ENCODE peak calls at places on chromosome 10, in eight cellular contexts. Q, C, T, F, M, W, S and A are unnamed samples.

GRCh38 chr10:101843032-101843991 is at the start of gene KCNIP2:
- DNase-seq in Q (no peak), W (peak), S (peak), T (no peak), C (peak), M (peak), F (peak), A (no peak)

GRCh38 chr10:3850999-3851937 is 66.3 kb upstream of the KLF6 start:
- DNase-seq in F (no peak), M (peak), W (no peak), T (no peak), Q (peak), C (peak), S (no peak), A (peak)

GRCh38 chr10:104037261-104037951 is 48.3 kb downstream of the COL17A1 start:
- DNase-seq in C (no peak), W (no peak), Q (no peak), M (no peak), F (no peak), S (no peak), T (no peak), A (no peak)

GRCh38 chr10:71542476-71542875 is 145.8 kb downstream of the CDH23 start:
- DNase-seq in C (no peak), T (no peak), S (no peak), F (peak), W (no peak), M (no peak), Q (no peak), A (no peak)

GRCh38 chr10:48722153-48722861 is 37.6 kb downstream of the WDFY4 start:
- DNase-seq in W (no peak), F (no peak), M (peak), S (no peak), T (no peak), Q (no peak), C (no peak), A (no peak)

GRCh38 chr10:110444009-110444347 is 53.7 kb upstream of the DUSP5 start:
- DNase-seq in Q (no peak), W (no peak), C (no peak), M (no peak), S (no peak), T (no peak), F (peak), A (no peak)

GRCh38 chr10:99775850-99776249 is 6.6 kb upstream of the ABCC2 start:
- DNase-seq in C (no peak), F (peak), T (no peak), Q (peak), S (no peak), W (no peak), M (peak), A (peak)

GRCh38 chr10:121155742-121156141 is 304.6 kb downstream of the WDR11 start:
- DNase-seq in W (no peak), F (no peak), M (peak), S (no peak), T (no peak), C (no peak), Q (no peak), A (no peak)

GRCh38 chr10:89332092-89332633 is 4.4 kb downstream of the IFIT3 start:
- DNase-seq in S (no peak), M (peak), F (no peak), W (no peak), T (peak), C (peak), Q (no peak), A (peak)

GRCh38 chr10:61136151-61136550 is 192.2 kb upstream of the RHOBTB1 start:
- DNase-seq in M (no peak), W (peak), Q (no peak), S (no peak), F (no peak), T (no peak), C (no peak), A (peak)

GRCh38 chr10:10658157-10658556 is 359.5 kb upstream of the CELF2 start:
- DNase-seq in W (no peak), M (no peak), S (no peak), Q (no peak), F (no peak), T (no peak), C (no peak), A (peak)

GRCh38 chr10:57472823-57473619 is 794.7 kb downstream of the IPMK start:
- DNase-seq in Q (no peak), S (no peak), F (no peak), T (no peak), W (no peak), C (no peak), M (no peak), A (no peak)

GRCh38 chr10:118590334-118590733 is 5.1 kb downstream of the PRLHR start:
- DNase-seq in W (no peak), Q (no peak), S (peak), M (no peak), C (no peak), T (no peak), F (peak), A (peak)

GRCh38 chr10:102540023-102540422 is 36.3 kb downstream of the SUFU start:
- DNase-seq in F (peak), Q (peak), T (no peak), C (peak), S (no peak), M (peak), W (peak), A (peak)

GRCh38 chr10:78903351-78903940 is 165.3 kb upstream of the ZMIZ1 start:
- DNase-seq in Q (no peak), M (no peak), W (no peak), C (no peak), F (no peak), T (no peak), S (no peak), A (no peak)

GRCh38 chr10:113712755-113713154 is 33.0 kb downstream of the CASP7 start:
- DNase-seq in C (no peak), F (no peak), T (no peak), Q (no peak), W (peak), M (no peak), S (peak), A (no peak)

GRCh38 chr10:44725404-44725803 is 185.7 kb upstream of the TMEM72 start:
- DNase-seq in F (no peak), T (peak), W (no peak), M (no peak), Q (no peak), S (no peak), C (peak), A (peak)

GRCh38 chr10:67224553-67224952 is 298.7 kb downstream of the LRRTM3 start:
- DNase-seq in Q (no peak), S (no peak), F (no peak), M (no peak), C (no peak), W (no peak), T (no peak), A (no peak)

GRCh38 chr10:85734791-85735190 is 631.8 kb downstream of the GRID1 start:
- DNase-seq in T (no peak), F (no peak), M (no peak), S (no peak), Q (no peak), C (no peak), W (no peak), A (no peak)

GRCh38 chr10:8912108-8912507 is 857.6 kb downstream of the GATA3 start:
- DNase-seq in Q (no peak), W (peak), F (no peak), C (no peak), S (no peak), M (no peak), T (no peak), A (no peak)

GRCh38 chr10:11610855-11611247 is 599 bp downstream of the USP6NL start:
- DNase-seq in Q (no peak), W (peak), F (no peak), T (peak), S (peak), M (peak), C (peak), A (peak)

GRCh38 chr10:58820862-58821559 is 308.3 kb downstream of the BICC1 start:
- DNase-seq in S (no peak), F (no peak), T (no peak), C (no peak), Q (no peak), M (no peak), W (no peak), A (peak)

GRCh38 chr10:26407406-26407969 is 30.7 kb upstream of the APBB1IP start:
- DNase-seq in M (peak), C (no peak), Q (no peak), T (no peak), S (no peak), F (no peak), W (no peak), A (peak)

GRCh38 chr10:29533046-29533445 is 101.7 kb downstream of the SVIL start:
- DNase-seq in S (no peak), W (no peak), T (no peak), C (no peak), F (no peak), M (no peak), Q (no peak), A (no peak)

GRCh38 chr10:29317027-29317420 is 28.2 kb downstream of the LYZL1 start:
- DNase-seq in C (no peak), T (no peak), F (no peak), Q (no peak), M (no peak), S (no peak), W (no peak), A (peak)

GRCh38 chr10:93991596-93992284 is 2.0 kb upstream of the PLCE1 start:
- DNase-seq in T (no peak), W (peak), Q (peak), M (peak), C (no peak), F (no peak), S (peak), A (peak)

GRCh38 chr10:130137077-130137448 is 872 bp downstream of the GLRX3 start:
- DNase-seq in C (no peak), F (peak), M (peak), Q (no peak), S (peak), W (no peak), T (no peak), A (peak)

DNA sequence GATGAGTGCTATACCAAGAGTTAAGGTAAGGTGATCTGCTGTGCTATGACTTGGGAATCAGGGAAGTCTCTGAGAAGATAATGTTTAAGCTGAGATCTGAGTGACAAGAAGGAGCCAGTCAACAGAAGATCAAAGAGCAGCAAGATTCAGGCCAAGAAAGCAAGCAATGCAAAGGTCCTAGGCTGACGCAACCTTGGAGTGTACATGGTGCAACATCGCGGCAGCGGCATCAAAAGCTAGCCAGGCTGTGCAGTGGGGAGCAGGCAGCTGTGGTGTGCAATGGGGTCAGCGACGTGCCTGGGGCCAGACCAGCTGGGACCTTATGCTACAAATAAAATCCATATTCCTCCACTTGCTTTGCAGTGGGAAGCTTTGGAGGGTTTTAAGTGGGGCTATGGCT is 324.1 kb downstream of the LRMDA start:
- DNase-seq in M (peak), S (no peak), Q (no peak), W (no peak), C (no peak), T (no peak), F (no peak), A (no peak)
- TF ChIP-seq EZH2phosphoT487 in M (no peak), S (no peak), Q (no peak), W (no peak), C (no peak), T (no peak), F (no peak), A (no peak)

GRCh38 chr10:133258818-133259602 is 17.7 kb downstream of the ADAM8 start:
- DNase-seq in S (no peak), T (peak), F (no peak), C (no peak), M (peak), Q (peak), W (no peak), A (peak)
- TF ChIP-seq EZH2phosphoT487 in S (no peak), T (no peak), F (no peak), C (no peak), M (no peak), Q (no peak), W (no peak), A (no peak)

DNA sequence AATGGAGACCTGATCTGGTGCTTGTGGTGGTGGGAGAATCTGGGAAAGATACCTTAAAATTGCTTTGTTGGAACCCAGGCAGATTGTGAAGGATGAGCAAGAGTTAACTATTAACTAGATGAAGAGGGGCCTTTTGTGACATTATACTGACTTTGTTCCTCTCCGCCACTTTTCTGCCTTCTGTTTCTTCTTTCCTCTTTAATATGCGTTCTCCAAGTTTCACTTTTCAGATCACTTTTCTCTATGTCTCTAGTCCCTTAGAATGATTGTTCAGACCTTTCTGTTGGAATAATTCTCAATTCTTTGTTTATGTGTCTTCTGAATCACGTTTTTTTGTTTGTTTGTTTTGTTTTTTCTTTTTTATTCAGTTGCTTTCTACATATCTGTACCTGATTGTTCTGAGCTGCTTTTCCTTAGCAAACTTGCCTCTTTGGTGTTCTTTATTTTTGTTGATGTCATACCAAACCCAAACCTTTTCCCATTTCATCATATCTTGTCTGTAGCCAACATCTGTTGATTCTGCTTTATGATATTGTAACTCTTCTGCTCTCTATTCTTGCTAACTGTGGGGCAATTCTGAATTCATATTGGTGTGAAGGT is 2.8 kb downstream of the BMPR1A start:
- DNase-seq in F (no peak), Q (no peak), C (no peak), M (no peak), W (no peak), T (no peak), S (no peak), A (peak)
- TF ChIP-seq EZH2phosphoT487 in F (no peak), Q (no peak), C (no peak), M (no peak), W (no peak), T (no peak), S (no peak), A (no peak)

GRCh38 chr10:72690071-72690755 is 1.7 kb upstream of the MCU start:
- DNase-seq in S (peak), T (no peak), Q (no peak), M (no peak), F (no peak), C (no peak), W (no peak), A (no peak)
- TF ChIP-seq EZH2phosphoT487 in S (no peak), T (no peak), Q (no peak), M (no peak), F (no peak), C (no peak), W (no peak), A (no peak)

GRCh38 chr10:75347211-75347610 is 54.4 kb downstream of the ZNF503 start:
- DNase-seq in T (no peak), M (no peak), W (no peak), Q (no peak), F (no peak), C (no peak), S (no peak), A (no peak)
- TF ChIP-seq EZH2phosphoT487 in T (no peak), M (no peak), W (no peak), Q (no peak), F (no peak), C (no peak), S (no peak), A (no peak)

GRCh38 chr10:51063166-51063565 is 11.1 kb upstream of the PRKG1 start:
- DNase-seq in Q (no peak), T (no peak), F (no peak), C (no peak), S (no peak), M (no peak), W (no peak), A (no peak)
- TF ChIP-seq EZH2phosphoT487 in Q (no peak), T (no peak), F (no peak), C (no peak), S (no peak), M (no peak), W (no peak), A (no peak)

GRCh38 chr10:30816812-30817193 is 187.2 kb upstream of the LYZL2 start:
- DNase-seq in F (no peak), Q (no peak), C (no peak), M (no peak), T (no peak), W (no peak), S (no peak), A (no peak)

GRCh38 chr10:30817541-30817940 is 188.0 kb upstream of the LYZL2 start:
- DNase-seq in S (no peak), M (no peak), Q (no peak), W (no peak), C (no peak), F (no peak), T (no peak), A (no peak)

GRCh38 chr10:30819306-30820190 is 190.0 kb upstream of the LYZL2 start:
- DNase-seq in Q (no peak), M (no peak), T (no peak), F (peak), W (no peak), S (no peak), C (no peak), A (peak)

GRCh38 chr10:30818854-30819253 is 189.3 kb upstream of the LYZL2 start:
- DNase-seq in W (no peak), Q (no peak), F (no peak), M (no peak), C (no peak), T (no peak), S (no peak), A (peak)

DNA sequence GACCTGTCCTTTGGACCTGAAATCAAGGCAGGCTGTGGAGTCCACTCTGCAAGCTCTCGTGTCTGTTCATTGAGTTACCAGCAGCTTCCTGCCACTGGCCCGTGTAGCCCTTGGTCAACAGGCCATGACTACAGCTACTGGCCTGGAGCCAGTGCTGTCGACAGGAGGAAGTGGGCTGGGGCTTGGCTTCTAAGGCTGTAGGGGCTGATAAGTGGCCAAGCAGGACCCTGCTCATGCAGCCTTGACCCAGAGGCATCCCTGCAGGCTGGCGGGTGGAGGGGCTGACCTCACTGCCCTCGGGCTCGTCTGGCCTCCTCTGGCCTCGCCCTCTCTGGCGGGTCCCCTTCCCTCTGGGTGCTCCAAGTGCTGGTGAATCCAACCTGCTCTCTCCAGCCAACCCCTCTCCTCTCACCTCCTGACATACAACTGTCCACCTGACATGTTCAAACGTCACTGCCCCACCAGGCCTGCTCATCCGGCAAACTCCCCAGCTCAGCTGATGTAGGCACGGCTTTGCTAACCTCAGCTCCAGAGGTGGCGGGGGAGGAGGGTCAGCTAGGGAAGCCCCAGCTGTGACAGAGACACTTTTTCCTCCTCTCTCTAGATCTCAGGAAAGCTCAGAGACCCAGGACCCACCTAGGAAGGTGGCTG is 188.6 kb upstream of the LYZL2 start:
- DNase-seq in Q (no peak), T (no peak), W (no peak), C (no peak), S (no peak), F (peak), M (no peak), A (peak)
- TF ChIP-seq EZH2phosphoT487 in Q (no peak), T (no peak), W (no peak), C (no peak), S (no peak), F (no peak), M (no peak), A (no peak)

GRCh38 chr10:15120523-15120922 is 23.4 kb downstream of the RPP38 start:
- DNase-seq in C (no peak), W (no peak), M (no peak), T (no peak), Q (no peak), F (no peak), S (no peak), A (peak)

GRCh38 chr10:15122477-15123030 is 25.4 kb downstream of the RPP38 start:
- DNase-seq in Q (no peak), S (no peak), M (no peak), T (peak), F (no peak), W (no peak), C (no peak), A (no peak)

GRCh38 chr10:15123749-15124184 is 26.6 kb downstream of the RPP38 start:
- DNase-seq in Q (no peak), W (no peak), S (no peak), C (no peak), F (no peak), M (no peak), T (no peak), A (peak)

GRCh38 chr10:15124190-15124589 is 27.0 kb downstream of the RPP38 start:
- DNase-seq in T (no peak), F (no peak), S (no peak), M (no peak), W (no peak), C (no peak), Q (no peak), A (no peak)

DNA sequence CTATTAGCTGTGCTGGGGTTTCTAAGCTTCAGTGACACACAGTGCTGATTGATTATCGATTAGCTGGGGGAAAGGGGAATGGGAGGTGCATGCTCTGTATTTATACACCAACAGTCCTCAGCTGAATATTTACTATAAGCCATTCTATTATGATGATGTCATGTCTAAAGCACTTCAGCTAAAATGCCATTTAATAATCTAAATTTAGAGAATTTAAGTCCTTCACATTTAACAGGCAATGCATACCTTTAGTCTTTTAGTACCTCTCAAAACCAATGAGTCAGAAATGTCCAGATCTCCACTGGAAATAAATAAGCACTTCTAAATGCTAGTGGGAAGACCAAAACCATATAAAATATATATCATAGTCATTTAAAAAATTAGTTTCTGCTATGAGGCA is 24.6 kb downstream of the RPP38 start:
- DNase-seq in T (no peak), Q (no peak), M (no peak), W (no peak), C (no peak), F (no peak), S (no peak), A (no peak)
- TF ChIP-seq EZH2phosphoT487 in T (no peak), Q (no peak), M (no peak), W (no peak), C (no peak), F (no peak), S (no peak), A (no peak)

DNA sequence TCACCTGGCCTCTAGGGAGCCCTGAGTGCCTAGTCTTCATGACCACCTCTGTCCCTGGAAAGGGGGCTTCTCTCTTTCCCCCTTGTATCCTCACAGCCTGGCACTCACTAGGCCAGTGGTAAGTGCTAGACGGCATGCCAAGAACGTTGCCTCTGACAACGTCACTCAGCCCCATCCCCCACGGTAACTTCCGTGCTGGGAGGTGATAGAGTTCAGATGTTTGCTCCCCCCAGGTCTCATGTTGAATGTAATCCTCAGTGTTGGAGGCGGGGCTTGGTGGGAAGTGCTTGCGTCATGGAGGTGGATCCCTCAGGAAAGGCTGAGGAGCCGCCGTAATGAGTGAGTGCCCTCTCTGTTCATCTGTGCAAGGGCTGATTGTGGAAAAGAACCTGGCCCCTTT is 343.3 kb upstream of the MKI67 start:
- DNase-seq in Q (no peak), F (no peak), W (no peak), M (no peak), S (no peak), T (no peak), C (no peak), A (no peak)
- TF ChIP-seq EZH2phosphoT487 in Q (no peak), F (no peak), W (no peak), M (no peak), S (no peak), T (no peak), C (no peak), A (no peak)